ENCODE peak calls at places on chromosomes 2 and 18, in four cellular contexts. One of them, this sample, is unnamed.

GRCh38 chr2:161975062-161975812 is 98.8 kb downstream of the DPP4 start:
- DNase-seq in NB4: no peak
- DNase-seq in erythroblast: no peak
- DNase-seq in H54: no peak
- DNase-seq in this sample: no peak

GRCh38 chr18:22946217-22946616 is 13.1 kb downstream of the RBBP8 start:
- DNase-seq in NB4: no peak
- DNase-seq in erythroblast: no peak
- DNase-seq in H54: no peak
- DNase-seq in this sample: no peak

GRCh38 chr18:26104037-26104436 is 13.6 kb upstream of the SS18 start:
- DNase-seq in NB4: no peak
- DNase-seq in erythroblast: no peak
- DNase-seq in H54: no peak
- DNase-seq in this sample: no peak

GRCh38 chr2:122145805-122146204 is 390.4 kb downstream of the TSN start:
- DNase-seq in NB4: no peak
- DNase-seq in erythroblast: no peak
- DNase-seq in H54: no peak
- DNase-seq in this sample: peak; percentile 18

GRCh38 chr2:224922142-224922727 is 120.0 kb downstream of the DOCK10 start:
- DNase-seq in NB4: peak; percentile 86
- DNase-seq in erythroblast: no peak
- DNase-seq in H54: no peak
- DNase-seq in this sample: no peak

GRCh38 chr2:118822572-118822971 is 24.9 kb downstream of the EN1 start:
- DNase-seq in NB4: no peak
- DNase-seq in erythroblast: no peak
- DNase-seq in H54: no peak
- DNase-seq in this sample: no peak

GRCh38 chr2:215626063-215626462 is 190.2 kb upstream of the FN1 start:
- DNase-seq in NB4: no peak
- DNase-seq in erythroblast: no peak
- DNase-seq in H54: no peak
- DNase-seq in this sample: no peak

GRCh38 chr2:130759906-130760753 is 4.8 kb downstream of the AMER3 start:
- DNase-seq in NB4: no peak
- DNase-seq in erythroblast: no peak
- DNase-seq in H54: peak; percentile 77
- DNase-seq in this sample: no peak

GRCh38 chr2:146572598-146572997 is 1272.2 kb upstream of the ACVR2A start:
- DNase-seq in NB4: no peak
- DNase-seq in erythroblast: no peak
- DNase-seq in H54: no peak
- DNase-seq in this sample: no peak

GRCh38 chr2:112162956-112163355 is 24.8 kb downstream of the FBLN7 start:
- DNase-seq in NB4: no peak
- DNase-seq in erythroblast: no peak
- DNase-seq in H54: no peak
- DNase-seq in this sample: no peak

GRCh38 chr18:22385718-22386117 is 32.0 kb downstream of the CTAGE1 start:
- DNase-seq in NB4: no peak
- DNase-seq in erythroblast: no peak
- DNase-seq in H54: peak; percentile 9
- DNase-seq in this sample: no peak

GRCh38 chr2:150188801-150189200 is 298.7 kb downstream of the RND3 start:
- DNase-seq in NB4: no peak
- DNase-seq in erythroblast: no peak
- DNase-seq in H54: no peak
- DNase-seq in this sample: no peak

GRCh38 chr18:44325903-44326650 is 354.6 kb upstream of the SETBP1 start:
- DNase-seq in NB4: peak; percentile 58
- DNase-seq in erythroblast: peak; percentile 46
- DNase-seq in H54: no peak
- DNase-seq in this sample: no peak

GRCh38 chr2:174916270-174916930 is 88.8 kb downstream of the CHN1 start:
- DNase-seq in NB4: no peak
- DNase-seq in erythroblast: no peak
- DNase-seq in H54: no peak
- DNase-seq in this sample: no peak

GRCh38 chr2:105786231-105787230 is 41.8 kb downstream of the NCK2 start:
- DNase-seq in NB4: peak; percentile 94
- DNase-seq in erythroblast: no peak
- DNase-seq in H54: no peak
- DNase-seq in this sample: no peak

GRCh38 chr2:47015206-47015605 is 99.6 kb upstream of the MCFD2 start:
- DNase-seq in NB4: peak; percentile 29
- DNase-seq in erythroblast: no peak
- DNase-seq in H54: no peak
- DNase-seq in this sample: no peak

GRCh38 chr2:143603035-143603616 is 473.9 kb downstream of the ARHGAP15 start:
- DNase-seq in NB4: no peak
- DNase-seq in erythroblast: no peak
- DNase-seq in H54: no peak
- DNase-seq in this sample: no peak

GRCh38 chr2:100275200-100275589 is 47.1 kb downstream of the LONRF2 start:
- DNase-seq in NB4: no peak
- DNase-seq in erythroblast: no peak
- DNase-seq in H54: no peak
- DNase-seq in this sample: no peak

GRCh38 chr2:168434164-168434563 is 21.9 kb upstream of the CERS6 start:
- DNase-seq in NB4: no peak
- DNase-seq in erythroblast: peak; percentile 33
- DNase-seq in H54: no peak
- DNase-seq in this sample: no peak

GRCh38 chr2:237148624-237149023 is 62.9 kb downstream of the COPS8 start:
- DNase-seq in NB4: no peak
- DNase-seq in erythroblast: no peak
- DNase-seq in H54: no peak
- DNase-seq in this sample: no peak

GRCh38 chr2:224023188-224023587 is 15.9 kb downstream of the SERPINE2 start:
- DNase-seq in NB4: no peak
- DNase-seq in erythroblast: no peak
- DNase-seq in H54: no peak
- DNase-seq in this sample: no peak

GRCh38 chr2:208671312-208671711 is 264.7 kb downstream of the PTH2R start:
- DNase-seq in NB4: no peak
- DNase-seq in erythroblast: peak; percentile 88
- DNase-seq in H54: no peak
- DNase-seq in this sample: no peak

GRCh38 chr2:46974174-46974573 is 58.6 kb upstream of the MCFD2 start:
- DNase-seq in NB4: no peak
- DNase-seq in erythroblast: no peak
- DNase-seq in H54: no peak
- DNase-seq in this sample: peak; percentile 54

GRCh38 chr2:61677942-61678341 is 139.8 kb upstream of the XPO1 start:
- DNase-seq in NB4: no peak
- DNase-seq in erythroblast: no peak
- DNase-seq in H54: no peak
- DNase-seq in this sample: no peak

GRCh38 chr2:82675186-82675585 is 1783.9 kb downstream of the SUCLG1 start:
- DNase-seq in NB4: no peak
- DNase-seq in erythroblast: no peak
- DNase-seq in H54: peak; percentile 1
- DNase-seq in this sample: no peak

GRCh38 chr18:3234457-3234856 is 13.1 kb upstream of the MYL12A start:
- DNase-seq in NB4: no peak
- DNase-seq in erythroblast: no peak
- DNase-seq in H54: no peak
- DNase-seq in this sample: no peak

GRCh38 chr18:67553471-67553870 is 37.0 kb upstream of the DSEL start:
- DNase-seq in NB4: no peak
- DNase-seq in erythroblast: no peak
- DNase-seq in H54: no peak
- DNase-seq in this sample: no peak

GRCh38 chr2:54528311-54528945 is 72.3 kb downstream of the SPTBN1 start:
- DNase-seq in NB4: no peak
- DNase-seq in erythroblast: no peak
- DNase-seq in H54: no peak
- DNase-seq in this sample: no peak

GRCh38 chr2:120958623-120959366 is 223.1 kb downstream of the GLI2 start:
- DNase-seq in NB4: peak; percentile 23
- DNase-seq in erythroblast: peak; percentile 39
- DNase-seq in H54: no peak
- DNase-seq in this sample: no peak

GRCh38 chr2:239908308-239908707 is 116.8 kb downstream of the NDUFA10 start:
- DNase-seq in NB4: peak; percentile 90
- DNase-seq in erythroblast: no peak
- DNase-seq in H54: no peak
- DNase-seq in this sample: no peak

GRCh38 chr2:165793779-165794519 is at the start of gene GALNT3:
- DNase-seq in NB4: peak; percentile 67
- DNase-seq in erythroblast: no peak
- DNase-seq in H54: no peak
- DNase-seq in this sample: peak; percentile 93

GRCh38 chr2:151947524-151948165 is 119.4 kb upstream of the ARL5A start:
- DNase-seq in NB4: peak; percentile 8
- DNase-seq in erythroblast: peak; percentile 8
- DNase-seq in H54: no peak
- DNase-seq in this sample: no peak

GRCh38 chr18:42828881-42829280 is 286.6 kb downstream of the RIT2 start:
- DNase-seq in NB4: no peak
- DNase-seq in erythroblast: no peak
- DNase-seq in H54: no peak
- DNase-seq in this sample: no peak

GRCh38 chr18:46469186-46469915 is 187.7 kb downstream of the LOXHD1 start:
- DNase-seq in NB4: no peak
- DNase-seq in erythroblast: no peak
- DNase-seq in H54: no peak
- DNase-seq in this sample: no peak

GRCh38 chr2:239735131-239735828 is 289.9 kb downstream of the NDUFA10 start:
- DNase-seq in NB4: no peak
- DNase-seq in erythroblast: no peak
- DNase-seq in H54: no peak
- DNase-seq in this sample: peak; percentile 72

GRCh38 chr2:64054166-64054915 is 35.1 kb upstream of the VPS54 start:
- DNase-seq in NB4: no peak
- DNase-seq in erythroblast: no peak
- DNase-seq in H54: no peak
- DNase-seq in this sample: no peak

GRCh38 chr2:105510761-105511669 is 112.2 kb upstream of the FHL2 start:
- DNase-seq in NB4: no peak
- DNase-seq in erythroblast: no peak
- DNase-seq in H54: no peak
- DNase-seq in this sample: no peak

DNA sequence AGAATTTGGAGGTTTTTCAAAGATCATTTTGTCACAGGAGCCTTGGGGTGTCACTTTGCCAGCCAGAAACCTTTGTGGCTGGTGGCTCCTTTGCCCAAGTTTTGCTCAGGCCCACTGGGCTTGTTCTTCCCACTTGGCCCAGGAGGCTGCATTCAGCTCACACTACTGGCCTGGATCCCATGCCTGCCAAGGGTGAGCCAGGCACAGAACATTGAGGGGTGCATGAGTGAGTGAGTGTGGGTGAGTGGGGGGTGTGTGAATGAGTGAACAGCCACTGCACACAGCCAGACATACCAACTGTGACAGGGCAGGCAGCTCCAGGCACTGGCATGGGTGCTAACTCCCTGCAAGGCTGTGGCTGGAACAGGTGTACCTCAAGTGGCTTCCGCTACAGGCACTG is 39.6 kb downstream of the FAM171B start:
- DNase-seq in NB4: no peak
- DNase-seq in erythroblast: no peak
- DNase-seq in H54: no peak
- DNase-seq in this sample: no peak
- TF ChIP-seq POLR2A in NB4: no peak
- TF ChIP-seq POLR2A in erythroblast: no peak
- TF ChIP-seq POLR2A in H54: no peak
- TF ChIP-seq POLR2A in this sample: no peak

GRCh38 chr2:190343170-190343499 is 254 bp upstream of the INPP1 start:
- DNase-seq in NB4: no peak
- DNase-seq in erythroblast: no peak
- DNase-seq in H54: no peak
- DNase-seq in this sample: no peak

GRCh38 chr2:190340369-190340768 is 3.0 kb upstream of the INPP1 start:
- DNase-seq in NB4: peak; percentile 36
- DNase-seq in erythroblast: peak; percentile 40
- DNase-seq in H54: no peak
- DNase-seq in this sample: no peak

GRCh38 chr2:190344275-190344827 is 962 bp downstream of the INPP1 start:
- DNase-seq in NB4: peak; percentile 71
- DNase-seq in erythroblast: peak; percentile 46
- DNase-seq in H54: peak; percentile 15
- DNase-seq in this sample: no peak

GRCh38 chr2:190342601-190343000 is 788 bp upstream of the INPP1 start:
- DNase-seq in NB4: no peak
- DNase-seq in erythroblast: no peak
- DNase-seq in H54: no peak
- DNase-seq in this sample: no peak

GRCh38 chr2:190343500-190344274 is at the start of gene INPP1:
- DNase-seq in NB4: peak; percentile 91
- DNase-seq in erythroblast: peak; percentile 55
- DNase-seq in H54: peak; percentile 70
- DNase-seq in this sample: peak; percentile 92
- TF ChIP-seq POLR2A in NB4: peak; percentile 28
- TF ChIP-seq POLR2A in erythroblast: peak; percentile 32
- TF ChIP-seq POLR2A in H54: peak; percentile 66
- TF ChIP-seq POLR2A in this sample: no peak

GRCh38 chr18:36828157-36828629 is 609 bp downstream of the TPGS2 start:
- DNase-seq in NB4: peak; percentile 56
- DNase-seq in erythroblast: peak; percentile 77
- DNase-seq in H54: no peak
- DNase-seq in this sample: no peak
- TF ChIP-seq POLR2A in NB4: no peak
- TF ChIP-seq POLR2A in erythroblast: no peak
- TF ChIP-seq POLR2A in H54: no peak
- TF ChIP-seq POLR2A in this sample: no peak

DNA sequence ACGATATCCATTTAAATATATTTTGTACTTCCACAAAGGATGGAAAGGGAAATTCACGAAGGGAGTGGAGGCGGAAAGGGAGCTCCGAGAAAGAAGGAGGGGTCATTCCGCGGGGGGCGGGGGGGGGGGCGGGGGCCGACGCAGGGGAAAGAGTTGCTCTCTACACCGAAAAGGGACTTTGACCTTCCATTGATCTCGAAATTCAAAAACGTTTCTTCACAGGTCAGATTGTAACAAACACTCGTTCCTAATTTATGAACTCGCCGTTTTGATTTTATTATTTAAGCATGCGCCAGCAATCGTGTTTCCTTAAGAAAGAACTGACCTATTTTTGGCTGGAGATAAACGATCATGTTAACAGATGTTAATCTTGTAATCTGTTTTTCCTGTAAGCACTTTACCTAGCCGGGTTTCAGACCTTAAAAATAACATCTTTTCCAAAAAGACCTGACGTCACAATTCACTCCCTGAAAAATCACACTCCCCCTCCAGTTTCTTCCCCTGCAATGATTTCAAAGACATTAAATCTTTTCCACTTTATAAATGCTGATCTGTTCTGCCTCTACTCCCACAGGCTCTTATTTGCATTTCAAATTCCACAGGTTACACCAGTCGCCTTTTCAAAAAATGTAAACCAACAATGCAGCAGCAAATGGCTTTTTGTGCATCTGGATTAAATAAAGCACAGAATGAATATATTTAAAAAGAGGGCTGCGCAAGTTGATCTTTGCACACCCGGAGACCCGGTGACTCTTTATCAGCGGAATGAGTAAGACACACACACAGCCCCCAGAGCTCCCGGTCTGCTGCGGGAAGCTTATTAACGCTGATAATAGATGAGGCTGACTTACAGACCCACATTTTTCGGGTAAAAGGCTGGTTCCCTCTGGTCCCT is 1.6 kb downstream of the ZNF516 start:
- DNase-seq in NB4: peak; percentile 65
- DNase-seq in erythroblast: peak; percentile 88
- DNase-seq in H54: no peak
- DNase-seq in this sample: no peak
- TF ChIP-seq POLR2A in NB4: no peak
- TF ChIP-seq POLR2A in erythroblast: no peak
- TF ChIP-seq POLR2A in H54: no peak
- TF ChIP-seq POLR2A in this sample: no peak

This sample was measured in spleen.